ENCODE peak calls at places on chromosomes 5 and 9, in seven cellular contexts. N is PC-3, S is bronchial epithelial cell, I is HCT116, V is astrocyte of the cerebellum, W is cardiac fibroblast, Q is HL-60. A is an unnamed sample.

GRCh38 chr5:75002271-75002670 is 50.1 kb downstream of the GCNT4 start:
- DNase-seq in N (no peak), S (no peak), I (no peak), V (no peak), W (no peak), Q (no peak), A (no peak)

GRCh38 chr5:7534505-7534904 is 138.6 kb downstream of the ADCY2 start:
- DNase-seq in N (no peak), S (no peak), I (no peak), V (no peak), W (no peak), Q (no peak), A (no peak)

GRCh38 chr5:93162201-93162654 is 418.8 kb downstream of the NR2F1-AS1 start:
- DNase-seq in N (peak; percentile 51), S (peak; percentile 84), I (peak; percentile 84), V (no peak), W (peak; percentile 74), Q (no peak), A (no peak)

GRCh38 chr9:35713578-35713977 is 18.4 kb downstream of the TLN1 start:
- DNase-seq in N (no peak), S (no peak), I (no peak), V (no peak), W (no peak), Q (no peak), A (no peak)

GRCh38 chr9:87249029-87249428 is 248.6 kb upstream of the DAPK1 start:
- DNase-seq in N (no peak), S (peak; percentile 74), I (no peak), V (no peak), W (no peak), Q (no peak), A (no peak)

GRCh38 chr5:129135633-129136032 is 41.1 kb downstream of the ISOC1 start:
- DNase-seq in N (peak; percentile 41), S (peak; percentile 23), I (peak; percentile 19), V (no peak), W (no peak), Q (no peak), A (no peak)

GRCh38 chr5:147190236-147190815 is 44.5 kb upstream of the STK32A start:
- DNase-seq in N (no peak), S (peak; percentile 20), I (no peak), V (peak; percentile 55), W (peak; percentile 7), Q (no peak), A (no peak)

GRCh38 chr9:74499770-74500583 is 2.8 kb downstream of the RORB start:
- DNase-seq in N (no peak), S (no peak), I (no peak), V (no peak), W (no peak), Q (no peak), A (no peak)

GRCh38 chr5:322942-323879 is 1.7 kb downstream of the AHRR start:
- DNase-seq in N (no peak), S (peak; percentile 11), I (no peak), V (no peak), W (no peak), Q (no peak), A (no peak)

GRCh38 chr5:399296-400281 is 43.4 kb upstream of the EXOC3 start:
- DNase-seq in N (no peak), S (no peak), I (peak; percentile 40), V (peak; percentile 83), W (peak; percentile 95), Q (peak; percentile 99), A (peak; percentile 88)

GRCh38 chr5:172102913-172103629 is 85.0 kb downstream of the STK10 start:
- DNase-seq in N (peak; percentile 97), S (peak; percentile 98), I (peak; percentile 64), V (peak; percentile 96), W (peak; percentile 98), Q (no peak), A (peak; percentile 88)

GRCh38 chr5:38660194-38660668 is 103.8 kb upstream of the LIFR start:
- DNase-seq in N (peak; percentile 98), S (no peak), I (no peak), V (no peak), W (no peak), Q (no peak), A (no peak)

GRCh38 chr5:151950681-151951080 is 26.0 kb upstream of the GLRA1 start:
- DNase-seq in N (peak; percentile 12), S (no peak), I (no peak), V (no peak), W (no peak), Q (no peak), A (no peak)

GRCh38 chr5:65866837-65867508 is 59.4 kb upstream of the ERBIN start:
- DNase-seq in N (no peak), S (no peak), I (no peak), V (no peak), W (no peak), Q (no peak), A (no peak)

GRCh38 chr9:21454149-21454548 is 13.9 kb downstream of the IFNA1 start:
- DNase-seq in N (peak; percentile 67), S (peak; percentile 58), I (no peak), V (no peak), W (peak; percentile 66), Q (no peak), A (no peak)

GRCh38 chr9:107685901-107686300 is 196.3 kb upstream of the KLF4 start:
- DNase-seq in N (no peak), S (peak; percentile 26), I (no peak), V (no peak), W (peak; percentile 25), Q (no peak), A (no peak)

GRCh38 chr9:130535818-130536521 is 43.4 kb upstream of the FUBP3 start:
- DNase-seq in N (peak; percentile 6), S (peak; percentile 49), I (no peak), V (no peak), W (peak; percentile 37), Q (no peak), A (no peak)

GRCh38 chr9:110969971-110970381 is 68.3 kb downstream of the LPAR1 start:
- DNase-seq in N (peak; percentile 82), S (peak; percentile 65), I (no peak), V (no peak), W (peak; percentile 74), Q (no peak), A (peak; percentile 71)

GRCh38 chr9:76818271-76818670 is 54.0 kb downstream of the PCA3 start:
- DNase-seq in N (peak; percentile 92), S (peak; percentile 95), I (peak; percentile 91), V (peak; percentile 98), W (peak; percentile 97), Q (no peak), A (peak; percentile 87)

GRCh38 chr5:126883801-126884200 is 106.9 kb downstream of the LMNB1 start:
- DNase-seq in N (no peak), S (peak; percentile 13), I (no peak), V (no peak), W (peak; percentile 28), Q (no peak), A (no peak)

GRCh38 chr9:34675048-34675714 is 12.7 kb upstream of the CCL27 start:
- DNase-seq in N (peak; percentile 72), S (peak; percentile 36), I (peak; percentile 60), V (peak; percentile 29), W (peak; percentile 70), Q (peak; percentile 40), A (no peak)
- TF ChIP-seq CTCF in N (peak; percentile 85), S (peak; percentile 56), I (peak; percentile 93), V (peak; percentile 81), W (peak; percentile 83), Q (peak; percentile 61), A (peak; percentile 87)

DNA sequence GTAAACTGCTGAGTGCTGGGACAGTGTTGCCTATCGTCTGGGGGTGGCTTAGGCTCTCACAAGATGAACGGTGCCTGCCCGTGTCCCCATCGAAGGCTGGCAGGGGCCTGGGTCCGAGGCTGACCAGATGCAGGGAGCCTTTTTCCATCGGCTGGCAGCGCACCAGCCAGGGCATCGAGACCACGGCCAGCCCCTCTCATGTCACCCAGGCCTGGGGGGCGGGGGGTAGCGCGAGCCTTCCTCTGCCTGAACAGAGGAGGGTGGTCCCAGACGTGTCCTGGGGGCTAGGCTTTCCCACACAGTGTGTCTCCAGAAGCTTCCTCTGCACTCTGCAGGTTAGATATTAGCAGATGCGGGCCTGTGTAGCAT is 17.3 kb downstream of the FGD3 start:
- DNase-seq in N (no peak), S (no peak), I (no peak), V (no peak), W (no peak), Q (no peak), A (no peak)
- H3K4me3 ChIP-seq in N (no peak overlapping the region), S (no peak overlapping the region), I (no peak overlapping the region), V (no peak overlapping the region), W (no peak overlapping the region), Q (peak overlapping the region; percentile 62), A (no peak overlapping the region)

DNA sequence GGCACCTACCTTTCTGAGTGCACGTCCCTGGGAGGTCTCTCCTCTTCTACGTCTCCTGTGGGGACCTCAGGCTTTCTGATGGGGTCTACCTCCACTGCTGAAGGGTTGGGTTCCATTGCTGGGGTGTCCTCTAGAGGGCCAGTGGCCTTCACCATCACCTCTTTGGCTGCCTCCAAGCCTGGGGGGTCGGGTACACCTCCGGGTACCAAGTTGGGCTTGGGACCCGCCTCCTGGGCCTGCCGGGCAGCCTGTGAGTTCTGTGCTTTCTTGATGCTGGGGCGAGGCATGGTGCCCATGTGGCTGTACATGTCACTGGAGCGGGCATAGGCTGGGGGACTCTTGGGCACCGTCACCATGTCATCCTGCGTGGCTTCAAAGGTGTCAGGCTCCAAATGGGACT is 4.5 kb downstream of the SH2D3C start:
- DNase-seq in N (no peak), S (no peak), I (no peak), V (no peak), W (no peak), Q (no peak), A (no peak)
- TF ChIP-seq CTCF in N (no peak), S (no peak), I (no peak), V (no peak), W (no peak), Q (no peak), A (no peak)

DNA sequence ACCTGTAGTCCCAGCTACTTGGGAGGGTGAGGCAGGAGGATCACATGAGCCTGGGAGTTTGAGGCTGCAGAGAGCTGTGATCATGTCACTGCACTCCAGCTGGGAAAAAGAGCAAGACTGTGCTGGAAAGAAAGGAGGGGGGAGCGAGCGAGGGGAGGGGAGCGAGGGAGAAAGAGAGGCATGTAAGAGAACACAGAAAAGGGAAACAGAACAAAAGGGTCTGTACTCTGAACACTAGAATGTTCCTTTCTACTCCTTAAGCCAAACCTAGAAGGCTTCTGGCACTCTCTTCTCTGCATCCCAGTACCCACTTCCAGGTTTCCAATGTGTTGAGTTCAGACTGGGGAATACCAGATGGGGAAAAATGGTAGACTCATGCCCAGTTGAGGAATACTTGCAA is 35.1 kb downstream of the SEMA4D start:
- DNase-seq in N (no peak), S (no peak), I (no peak), V (no peak), W (no peak), Q (no peak), A (no peak)
- H3K4me3 ChIP-seq in N (no peak overlapping the region), S (no peak overlapping the region), I (no peak overlapping the region), V (no peak overlapping the region), W (no peak overlapping the region), Q (no peak overlapping the region), A (no peak overlapping the region)

GRCh38 chr5:21919417-21920022 is 933.6 kb downstream of the CDH12 start:
- DNase-seq in N (peak; percentile 73), S (peak; percentile 37), I (no peak), V (peak; percentile 18), W (peak; percentile 63), Q (no peak), A (no peak)
- TF ChIP-seq CTCF in N (peak; percentile 85), S (peak; percentile 46), I (peak; percentile 31), V (peak; percentile 75), W (peak; percentile 62), Q (peak; percentile 54), A (peak; percentile 37)

GRCh38 chr5:80083115-80083890 is 48.2 kb downstream of the THBS4 start:
- DNase-seq in N (peak; percentile 76), S (peak; percentile 62), I (peak; percentile 71), V (peak; percentile 38), W (peak; percentile 86), Q (no peak), A (no peak)
- H3K4me3 ChIP-seq in N (peak overlapping the region; percentile 62), S (no peak overlapping the region), I (peak overlapping the region; percentile 23), V (no peak overlapping the region), W (no peak overlapping the region), Q (no peak overlapping the region), A (peak overlapping the region; percentile 26)

A was measured in AG04449.